ENCODE peak calls at places on chromosomes 7 and 10, in eight cellular contexts. M is CD8-positive, alpha-beta T cell; A is GM23338; O is sigmoid colon; S is dorsolateral prefrontal cortex; Y is GM06990; H is fibroblast of mammary gland; U is cardiac muscle cell. G is an unnamed sample.

GRCh38 chr7:33392143-33392542 is 262.8 kb downstream of the BBS9 start:
- DNase-seq in S (no peak), Y (no peak), O (no peak), A (no peak), U (no peak), M (no peak), H (no peak), G (no peak)

GRCh38 chr10:60871215-60871614 is 72.8 kb downstream of the RHOBTB1 start:
- DNase-seq in M (no peak), S (no peak), A (no peak), H (no peak), O (no peak), U (no peak), Y (no peak), G (no peak)

GRCh38 chr7:30988346-30989005 is 24.7 kb downstream of the GHRHR start:
- DNase-seq in H (no peak), O (peak), M (no peak), U (no peak), A (peak), Y (no peak), S (no peak), G (peak)

GRCh38 chr10:95519132-95519487 is 42.1 kb downstream of the SORBS1 start:
- DNase-seq in U (no peak), M (no peak), A (no peak), H (no peak), O (no peak), S (no peak), Y (no peak), G (no peak)

GRCh38 chr10:47288916-47289495 is 11.0 kb upstream of the GDF10 start:
- DNase-seq in U (no peak), M (no peak), O (peak), H (no peak), Y (no peak), S (no peak), A (no peak), G (no peak)

GRCh38 chr7:25680636-25681035 is 452.4 kb upstream of the NPVF start:
- DNase-seq in Y (no peak), S (no peak), A (no peak), O (no peak), M (no peak), U (no peak), H (no peak), G (no peak)

GRCh38 chr10:69802424-69803161 is 887 bp downstream of the COL13A1 start:
- DNase-seq in A (peak), U (peak), O (no peak), M (no peak), S (no peak), H (peak), Y (no peak), G (peak)

GRCh38 chr10:58573970-58574538 is 61.4 kb downstream of the BICC1 start:
- DNase-seq in S (no peak), M (no peak), A (no peak), H (peak), O (no peak), Y (no peak), U (no peak), G (peak)

GRCh38 chr10:93090619-93091018 is 16.9 kb downstream of the CYP26A1 start:
- DNase-seq in Y (no peak), M (no peak), O (no peak), S (no peak), H (no peak), A (no peak), U (no peak), G (no peak)

GRCh38 chr10:97069576-97070362 is 116.0 kb downstream of the SLIT1 start:
- DNase-seq in H (peak), A (no peak), M (no peak), S (no peak), U (no peak), Y (no peak), O (no peak), G (peak)

GRCh38 chr7:151724920-151725584 is 151.9 kb downstream of the PRKAG2 start:
- DNase-seq in H (no peak), U (no peak), A (no peak), Y (no peak), M (no peak), S (no peak), O (no peak), G (no peak)

GRCh38 chr7:112103246-112103645 is 103.0 kb downstream of the DOCK4 start:
- DNase-seq in U (no peak), A (peak), H (peak), M (no peak), O (no peak), Y (no peak), S (no peak), G (peak)

GRCh38 chr10:62856021-62856420 is 39.9 kb upstream of the EGR2 start:
- DNase-seq in O (no peak), Y (no peak), M (no peak), U (no peak), A (no peak), S (no peak), H (no peak), G (no peak)

GRCh38 chr10:32210306-32211045 is 136.5 kb downstream of the EPC1 start:
- DNase-seq in H (peak), S (no peak), Y (no peak), U (peak), M (no peak), O (no peak), A (peak), G (peak)

GRCh38 chr7:51246258-51247245 is 70.1 kb downstream of the COBL start:
- DNase-seq in U (no peak), Y (no peak), H (no peak), M (no peak), O (no peak), S (peak), A (no peak), G (no peak)

GRCh38 chr7:31439165-31439564 is 74.7 kb upstream of the ITPRID1 start:
- DNase-seq in M (no peak), Y (no peak), A (no peak), U (no peak), H (no peak), S (no peak), O (no peak), G (no peak)

GRCh38 chr7:28408105-28408973 is 4.0 kb upstream of the CREB5 start:
- DNase-seq in S (peak), U (peak), O (peak), Y (no peak), H (peak), A (peak), M (no peak), G (peak)

DNA sequence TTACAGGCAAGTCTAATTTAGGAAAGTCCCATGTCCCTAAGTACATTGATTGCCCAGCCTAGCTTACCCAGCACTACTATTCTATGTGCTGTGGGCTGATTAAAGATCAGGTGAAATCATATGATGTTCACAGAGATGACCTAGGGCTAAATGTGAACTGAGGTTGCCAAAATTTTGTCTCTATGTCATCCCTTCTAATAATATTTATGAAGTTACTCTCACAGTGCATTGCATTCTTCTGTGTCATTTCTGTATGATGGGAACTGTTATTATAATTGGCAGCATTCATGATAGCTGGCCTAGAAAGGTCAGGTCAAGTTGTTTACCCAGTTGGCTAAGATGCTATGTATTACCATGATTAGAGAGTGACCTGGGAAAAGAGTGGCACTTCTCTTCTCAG is 2.8 kb upstream of the PDK4 start:
- DNase-seq in U (no peak), M (no peak), H (peak), O (no peak), S (no peak), A (no peak), Y (no peak), G (no peak)
- H3K4me3 ChIP-seq in U (no peak), M (no peak), H (no peak), O (no peak), S (no peak), A (no peak), Y (no peak), G (no peak)

DNA sequence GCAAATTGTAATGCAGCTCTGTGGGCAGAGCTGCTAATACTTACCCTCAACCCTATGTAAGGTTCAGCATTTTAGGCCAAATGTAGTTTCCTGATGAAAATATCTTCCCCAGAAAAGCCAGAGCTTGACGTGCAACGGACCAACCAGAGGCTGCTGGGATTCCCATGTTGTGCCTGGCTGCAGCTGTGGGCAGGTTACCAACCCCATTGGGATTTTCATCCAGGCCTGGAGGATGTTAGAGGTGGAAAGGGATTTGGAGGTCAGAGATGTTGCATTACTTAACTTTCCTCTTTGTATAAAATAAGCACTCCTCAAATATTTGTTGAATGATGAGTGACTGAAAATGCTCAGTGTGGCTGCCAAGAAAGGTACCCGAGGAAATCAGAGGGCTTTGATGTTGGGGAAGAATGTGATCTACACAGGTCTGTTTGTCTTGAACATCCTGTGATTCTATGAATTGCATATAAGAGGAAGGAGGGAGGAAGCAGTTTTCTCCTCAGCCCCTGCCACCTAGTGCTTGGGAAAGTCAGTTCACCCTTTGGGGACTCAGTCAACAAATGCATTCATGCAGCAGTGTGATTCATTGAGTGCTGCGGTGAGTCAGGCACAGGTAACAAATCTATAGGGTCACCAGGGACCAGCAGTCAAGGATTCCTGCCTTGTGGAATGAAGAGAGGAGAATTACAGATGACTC is 487.2 kb downstream of the RPS24 start:
- DNase-seq in M (no peak), H (peak), U (peak), Y (no peak), A (peak), O (no peak), S (no peak), G (peak)
- TF ChIP-seq CTCF in M (no peak), H (peak), U (peak), Y (no peak), A (peak), O (no peak), S (peak), G (peak)

GRCh38 chr10:123150229-123150985 is 2.5 kb downstream of the HMX2 start:
- DNase-seq in Y (no peak), A (no peak), O (no peak), S (no peak), M (no peak), U (no peak), H (no peak), G (no peak)

GRCh38 chr10:123148414-123149161 is 652 bp downstream of the HMX2 start:
- DNase-seq in S (no peak), M (no peak), Y (peak), O (no peak), H (no peak), U (no peak), A (peak), G (no peak)

GRCh38 chr10:123147635-123148413 is at the start of gene HMX2:
- DNase-seq in S (no peak), A (peak), O (no peak), M (no peak), H (no peak), U (peak), Y (peak), G (no peak)

GRCh38 chr10:123149568-123150228 is 1.8 kb downstream of the HMX2 start:
- DNase-seq in O (no peak), Y (peak), A (peak), H (peak), M (peak), U (peak), S (no peak), G (peak)

DNA sequence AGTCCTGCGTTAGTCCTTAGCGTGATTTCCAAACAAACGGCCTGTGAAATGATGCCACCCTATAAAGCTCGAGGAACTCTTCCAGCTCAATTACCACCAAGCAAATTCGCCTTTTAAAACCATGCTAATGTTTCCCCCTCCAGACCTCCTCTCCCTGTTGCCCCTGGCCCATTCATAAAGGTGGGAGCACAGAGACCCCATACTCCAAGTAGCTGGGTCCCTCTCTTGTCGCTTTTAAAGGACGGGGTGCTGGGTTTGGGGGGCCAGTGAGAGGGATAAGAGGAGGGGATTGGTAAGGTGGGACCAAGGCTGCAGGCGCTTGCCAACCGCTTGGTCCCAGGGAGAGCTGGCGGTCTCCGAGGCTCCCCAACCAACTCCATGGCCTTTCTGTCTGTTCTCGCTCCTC is 1.2 kb downstream of the HMX2 start:
- DNase-seq in M (no peak), O (no peak), H (no peak), Y (no peak), A (no peak), U (no peak), S (no peak), G (no peak)
- H3K4me3 ChIP-seq in M (peak), O (no peak), H (no peak), Y (peak), A (peak), U (peak), S (no peak), G (no peak)

GRCh38 chr10:129972145-129972965 is 8.3 kb upstream of the EBF3 start:
- DNase-seq in M (no peak), A (peak), H (no peak), U (peak), Y (no peak), S (no peak), O (peak), G (no peak)

GRCh38 chr10:129969528-129970264 is 5.6 kb upstream of the EBF3 start:
- DNase-seq in U (no peak), S (no peak), O (peak), Y (no peak), M (no peak), A (no peak), H (no peak), G (no peak)

GRCh38 chr10:129970404-129971364 is 6.6 kb upstream of the EBF3 start:
- DNase-seq in H (no peak), A (no peak), M (no peak), S (no peak), Y (no peak), U (peak), O (peak), G (no peak)

GRCh38 chr10:129972966-129973673 is 9.0 kb upstream of the EBF3 start:
- DNase-seq in A (peak), O (no peak), Y (no peak), H (no peak), S (no peak), U (no peak), M (no peak), G (no peak)

DNA sequence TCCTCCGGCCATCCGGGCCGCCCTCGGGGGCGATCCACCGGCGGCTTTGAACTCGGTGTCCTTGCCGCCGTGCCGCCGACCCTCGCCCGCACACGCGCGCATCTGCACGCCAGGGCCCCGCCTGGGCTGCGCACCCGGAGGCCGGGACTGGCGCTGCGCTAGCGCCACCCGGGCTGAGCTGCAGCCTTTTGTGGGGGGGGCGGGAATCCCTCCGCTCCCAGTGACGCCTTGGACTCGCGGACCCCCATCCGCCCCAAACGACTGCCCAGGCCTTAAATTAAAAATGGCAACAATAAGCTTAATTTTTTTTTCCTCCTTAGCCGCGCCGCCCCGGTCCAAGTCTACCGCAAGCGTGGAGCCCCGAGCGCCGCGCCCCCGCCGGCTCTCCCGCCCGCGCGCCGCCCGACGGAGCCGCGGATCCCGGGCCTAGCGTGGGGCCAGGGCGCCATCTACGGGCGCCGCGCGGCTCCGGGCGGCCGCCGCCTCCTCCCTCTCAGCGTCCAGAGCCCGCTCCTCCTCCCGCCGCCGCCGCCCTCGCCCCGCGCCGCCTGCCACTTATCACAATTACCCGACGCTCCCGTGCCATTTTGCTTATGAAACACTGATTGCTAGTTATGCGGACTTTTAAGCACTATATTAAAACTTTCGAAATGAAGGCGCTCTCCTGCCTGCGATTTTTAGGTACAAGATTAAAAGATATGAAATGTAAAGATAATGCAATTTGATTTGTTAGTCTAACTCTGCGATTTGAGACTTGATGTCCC is 7.5 kb upstream of the EBF3 start:
- DNase-seq in U (peak), O (peak), S (no peak), H (peak), A (peak), Y (peak), M (no peak), G (peak)
- TF ChIP-seq CTCF in U (peak), O (no peak), S (peak), H (no peak), A (no peak), Y (no peak), M (no peak), G (no peak)

DNA sequence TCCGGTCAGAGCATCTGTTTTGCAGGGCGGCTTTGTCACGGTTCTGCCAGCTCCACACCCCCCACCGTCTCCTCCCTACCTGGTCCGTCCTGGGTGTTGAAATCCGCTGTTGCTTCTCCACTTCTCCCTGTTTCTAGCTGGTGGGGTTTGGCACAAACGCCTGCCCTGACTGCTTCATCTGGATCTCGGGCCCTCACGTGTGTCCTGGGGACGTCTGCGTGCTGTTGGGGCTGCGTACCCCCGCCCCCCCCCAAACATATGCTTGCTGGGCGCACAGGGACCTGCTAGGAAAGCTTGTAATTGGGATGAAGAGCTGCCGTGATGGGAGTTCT is 11.3 kb downstream of the AMZ1 start:
- DNase-seq in H (no peak), M (no peak), Y (no peak), U (no peak), S (no peak), O (no peak), A (no peak), G (no peak)
- H3K4me3 ChIP-seq in H (no peak), M (peak), Y (no peak), U (no peak), S (no peak), O (no peak), A (no peak), G (no peak)

GRCh38 chr10:101287922-101288638 is 58.8 kb upstream of the LBX1 start:
- DNase-seq in M (no peak), Y (no peak), A (peak), S (peak), U (peak), O (no peak), H (peak), G (peak)
- TF ChIP-seq CTCF in M (no peak), Y (peak), A (peak), S (peak), U (peak), O (no peak), H (peak), G (peak)

DNA sequence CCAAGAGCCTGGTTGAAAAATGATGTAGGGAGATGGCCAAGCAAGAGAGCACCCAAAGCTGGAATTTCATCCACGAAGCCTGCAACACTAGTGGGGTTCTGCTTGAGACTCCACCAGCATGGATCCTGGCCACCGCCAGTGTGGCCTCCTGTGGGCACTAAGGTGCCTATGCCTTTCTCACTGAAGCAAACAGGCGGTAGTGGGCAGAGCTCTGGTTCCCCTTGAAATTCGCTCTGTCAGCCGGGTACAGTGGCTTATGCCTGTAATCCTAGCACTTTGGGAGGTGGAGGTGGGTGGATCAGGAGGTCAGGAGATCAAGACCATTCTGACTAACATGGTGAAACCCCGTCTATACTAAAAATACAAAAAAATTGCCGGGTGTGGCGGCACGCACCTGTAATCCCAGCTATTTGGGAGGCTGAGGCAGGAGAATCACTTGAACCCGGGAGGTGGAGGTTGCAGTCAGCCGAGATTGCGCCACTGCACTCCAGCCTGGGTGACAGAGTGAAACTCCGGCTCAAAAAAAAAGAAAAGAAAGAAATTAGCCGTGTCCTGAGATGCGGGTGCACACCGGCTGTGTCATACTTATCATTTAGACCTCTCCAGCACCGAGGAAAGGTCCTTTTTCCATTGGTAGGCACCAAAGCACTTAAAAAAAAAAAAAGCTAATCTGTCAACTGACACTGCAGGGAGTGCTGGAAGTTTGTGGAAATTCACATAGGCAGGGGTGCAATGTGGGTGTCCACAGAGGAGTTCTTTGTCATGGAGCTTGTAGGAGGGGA is 28.3 kb downstream of the CCM2 start:
- DNase-seq in S (no peak), A (no peak), Y (no peak), H (no peak), U (no peak), O (no peak), M (no peak), G (no peak)
- H3K4me3 ChIP-seq in S (no peak), A (no peak), Y (peak), H (no peak), U (no peak), O (peak), M (peak), G (no peak)

GRCh38 chr10:116627386-116627933 is 6.7 kb downstream of the PNLIPRP2 start:
- DNase-seq in A (peak), U (peak), M (no peak), S (no peak), O (no peak), H (no peak), Y (no peak), G (no peak)
- TF ChIP-seq CTCF in A (peak), U (peak), M (no peak), S (peak), O (no peak), H (no peak), Y (no peak), G (peak)

G was measured in fibroblast of villous mesenchyme.